ENCODE peak calls at places on chromosome 15, in nine cellular contexts. One of them, this sample, is unnamed.

GRCh38 chr15:48334260-48334659 is 3.0 kb downstream of the DUT start:
- DNase-seq in A549: no peak
- DNase-seq in glutamatergic neuron: no peak
- DNase-seq in activated T-helper 2 cell treated with anti-CD3 and anti-CD28 coated beads, Interferon-gamma antibody, Interleukin-2, Interleukin-4, amounts not matched to agents 10 μg/mL and 5 μg/mL and 100 μg/mL, durations not matched to agents 14 hours and 24 hours and 36 hours: no peak
- DNase-seq in left ventricle myocardium inferior: no peak
- DNase-seq in HL-60: peak
- DNase-seq in RWPE1: no peak
- DNase-seq in choroid plexus epithelial cell: peak
- DNase-seq in GM04503: no peak
- DNase-seq in this sample: no peak

GRCh38 chr15:48005921-48006541 is 114.8 kb upstream of the SLC24A5 start:
- DNase-seq in choroid plexus epithelial cell: peak
- DNase-seq in activated T-helper 2 cell treated with anti-CD3 and anti-CD28 coated beads, Interferon-gamma antibody, Interleukin-2, Interleukin-4, amounts not matched to agents 10 μg/mL and 5 μg/mL and 100 μg/mL, durations not matched to agents 14 hours and 24 hours and 36 hours: no peak
- DNase-seq in left ventricle myocardium inferior: no peak
- DNase-seq in A549: no peak
- DNase-seq in RWPE1: peak
- DNase-seq in glutamatergic neuron: peak
- DNase-seq in GM04503: no peak
- DNase-seq in HL-60: no peak
- DNase-seq in this sample: no peak

GRCh38 chr15:101511717-101512116 is 22.2 kb upstream of the PCSK6 start:
- DNase-seq in activated T-helper 2 cell treated with anti-CD3 and anti-CD28 coated beads, Interferon-gamma antibody, Interleukin-2, Interleukin-4, amounts not matched to agents 10 μg/mL and 5 μg/mL and 100 μg/mL, durations not matched to agents 14 hours and 24 hours and 36 hours: no peak
- DNase-seq in A549: no peak
- DNase-seq in left ventricle myocardium inferior: no peak
- DNase-seq in choroid plexus epithelial cell: no peak
- DNase-seq in glutamatergic neuron: no peak
- DNase-seq in GM04503: no peak
- DNase-seq in HL-60: no peak
- DNase-seq in RWPE1: no peak
- DNase-seq in this sample: no peak

GRCh38 chr15:49815937-49816336 is 195.1 kb downstream of the DTWD1 start:
- DNase-seq in choroid plexus epithelial cell: peak
- DNase-seq in GM04503: peak
- DNase-seq in left ventricle myocardium inferior: peak
- DNase-seq in HL-60: no peak
- DNase-seq in activated T-helper 2 cell treated with anti-CD3 and anti-CD28 coated beads, Interferon-gamma antibody, Interleukin-2, Interleukin-4, amounts not matched to agents 10 μg/mL and 5 μg/mL and 100 μg/mL, durations not matched to agents 14 hours and 24 hours and 36 hours: no peak
- DNase-seq in A549: no peak
- DNase-seq in RWPE1: no peak
- DNase-seq in glutamatergic neuron: no peak
- DNase-seq in this sample: peak

GRCh38 chr15:27172821-27173220 is 201.8 kb downstream of the GABRG3 start:
- DNase-seq in GM04503: no peak
- DNase-seq in choroid plexus epithelial cell: no peak
- DNase-seq in left ventricle myocardium inferior: no peak
- DNase-seq in glutamatergic neuron: no peak
- DNase-seq in HL-60: no peak
- DNase-seq in RWPE1: no peak
- DNase-seq in activated T-helper 2 cell treated with anti-CD3 and anti-CD28 coated beads, Interferon-gamma antibody, Interleukin-2, Interleukin-4, amounts not matched to agents 10 μg/mL and 5 μg/mL and 100 μg/mL, durations not matched to agents 14 hours and 24 hours and 36 hours: no peak
- DNase-seq in A549: no peak
- DNase-seq in this sample: no peak

GRCh38 chr15:85741662-85742061 is 53.1 kb downstream of the KLHL25 start:
- DNase-seq in RWPE1: no peak
- DNase-seq in activated T-helper 2 cell treated with anti-CD3 and anti-CD28 coated beads, Interferon-gamma antibody, Interleukin-2, Interleukin-4, amounts not matched to agents 10 μg/mL and 5 μg/mL and 100 μg/mL, durations not matched to agents 14 hours and 24 hours and 36 hours: no peak
- DNase-seq in glutamatergic neuron: no peak
- DNase-seq in choroid plexus epithelial cell: no peak
- DNase-seq in left ventricle myocardium inferior: no peak
- DNase-seq in A549: no peak
- DNase-seq in HL-60: no peak
- DNase-seq in GM04503: no peak
- DNase-seq in this sample: no peak

GRCh38 chr15:31266712-31267111 is 59.9 kb upstream of the KLF13 start:
- DNase-seq in activated T-helper 2 cell treated with anti-CD3 and anti-CD28 coated beads, Interferon-gamma antibody, Interleukin-2, Interleukin-4, amounts not matched to agents 10 μg/mL and 5 μg/mL and 100 μg/mL, durations not matched to agents 14 hours and 24 hours and 36 hours: no peak
- DNase-seq in HL-60: peak
- DNase-seq in left ventricle myocardium inferior: no peak
- DNase-seq in GM04503: no peak
- DNase-seq in choroid plexus epithelial cell: no peak
- DNase-seq in glutamatergic neuron: no peak
- DNase-seq in A549: no peak
- DNase-seq in RWPE1: no peak
- DNase-seq in this sample: no peak

GRCh38 chr15:48432688-48433087 is 101.5 kb downstream of the DUT start:
- DNase-seq in left ventricle myocardium inferior: no peak
- DNase-seq in activated T-helper 2 cell treated with anti-CD3 and anti-CD28 coated beads, Interferon-gamma antibody, Interleukin-2, Interleukin-4, amounts not matched to agents 10 μg/mL and 5 μg/mL and 100 μg/mL, durations not matched to agents 14 hours and 24 hours and 36 hours: no peak
- DNase-seq in GM04503: no peak
- DNase-seq in HL-60: no peak
- DNase-seq in choroid plexus epithelial cell: no peak
- DNase-seq in A549: no peak
- DNase-seq in RWPE1: no peak
- DNase-seq in glutamatergic neuron: no peak
- DNase-seq in this sample: no peak

GRCh38 chr15:98647026-98647773 is 1.1 kb upstream of the IGF1R start:
- DNase-seq in activated T-helper 2 cell treated with anti-CD3 and anti-CD28 coated beads, Interferon-gamma antibody, Interleukin-2, Interleukin-4, amounts not matched to agents 10 μg/mL and 5 μg/mL and 100 μg/mL, durations not matched to agents 14 hours and 24 hours and 36 hours: peak
- DNase-seq in GM04503: no peak
- DNase-seq in RWPE1: no peak
- DNase-seq in A549: peak
- DNase-seq in choroid plexus epithelial cell: peak
- DNase-seq in HL-60: peak
- DNase-seq in left ventricle myocardium inferior: peak
- DNase-seq in glutamatergic neuron: peak
- DNase-seq in this sample: peak

GRCh38 chr15:96771035-96771434 is 440.5 kb downstream of the NR2F2 start:
- DNase-seq in A549: no peak
- DNase-seq in RWPE1: no peak
- DNase-seq in left ventricle myocardium inferior: no peak
- DNase-seq in HL-60: no peak
- DNase-seq in choroid plexus epithelial cell: no peak
- DNase-seq in GM04503: no peak
- DNase-seq in activated T-helper 2 cell treated with anti-CD3 and anti-CD28 coated beads, Interferon-gamma antibody, Interleukin-2, Interleukin-4, amounts not matched to agents 10 μg/mL and 5 μg/mL and 100 μg/mL, durations not matched to agents 14 hours and 24 hours and 36 hours: no peak
- DNase-seq in glutamatergic neuron: no peak
- DNase-seq in this sample: no peak

GRCh38 chr15:50911001-50911400 is 2.5 kb downstream of the AP4E1 start:
- DNase-seq in HL-60: no peak
- DNase-seq in GM04503: no peak
- DNase-seq in A549: no peak
- DNase-seq in choroid plexus epithelial cell: peak
- DNase-seq in left ventricle myocardium inferior: no peak
- DNase-seq in glutamatergic neuron: no peak
- DNase-seq in RWPE1: no peak
- DNase-seq in activated T-helper 2 cell treated with anti-CD3 and anti-CD28 coated beads, Interferon-gamma antibody, Interleukin-2, Interleukin-4, amounts not matched to agents 10 μg/mL and 5 μg/mL and 100 μg/mL, durations not matched to agents 14 hours and 24 hours and 36 hours: no peak
- DNase-seq in this sample: no peak

This sample was measured in SW480.